ENCODE peak calls at places on chromosomes 2 and 18, in ten cellular contexts. U is breast epithelium, X is type B pancreatic cell, V is brain microvascular endothelial cell, I is MM.1S, P is fibroblast of mammary gland, N is HCT116, C is cardiac muscle cell, Q is tibial nerve, K is fibroblast of pulmonary artery. Y is an unnamed sample.

GRCh38 chr2:20050104-20050711 is 1.2 kb downstream of the LAPTM4A start:
- DNase-seq in K (peak; percentile 64), V (no peak), C (peak; percentile 62), I (peak; percentile 37), P (peak; percentile 92), N (no peak), Q (no peak), U (no peak), X (no peak), Y (peak; percentile 51)

GRCh38 chr2:167509585-167509984 is 621.3 kb downstream of the XIRP2 start:
- DNase-seq in U (no peak), C (peak; percentile 54), V (peak; percentile 79), Q (no peak), N (no peak), K (peak; percentile 91), P (peak; percentile 93), X (no peak), I (no peak), Y (no peak)

GRCh38 chr2:134306521-134306920 is 52.6 kb downstream of the MGAT5 start:
- DNase-seq in U (no peak), V (no peak), P (no peak), Q (no peak), K (no peak), I (no peak), X (no peak), N (no peak), C (no peak), Y (no peak)

GRCh38 chr2:62303818-62304217 is 107.9 kb downstream of the B3GNT2 start:
- DNase-seq in N (no peak), X (no peak), I (no peak), P (no peak), K (no peak), V (no peak), U (no peak), C (no peak), Q (no peak), Y (no peak)

GRCh38 chr2:86274265-86274917 is 63.0 kb downstream of the REEP1 start:
- DNase-seq in C (peak; percentile 17), U (no peak), Q (no peak), K (peak; percentile 13), V (peak; percentile 64), I (no peak), P (peak; percentile 80), N (peak; percentile 31), X (peak; percentile 10), Y (peak; percentile 73)

GRCh38 chr2:201633862-201634261 is 9.4 kb downstream of the TMEM237 start:
- DNase-seq in K (no peak), U (no peak), P (no peak), X (no peak), C (no peak), Q (no peak), N (no peak), I (no peak), V (no peak), Y (no peak)

GRCh38 chr2:217539126-217539525 is 463.7 kb downstream of the TNS1 start:
- DNase-seq in X (no peak), C (no peak), Q (no peak), U (no peak), P (no peak), V (no peak), N (no peak), I (no peak), K (no peak), Y (no peak)

GRCh38 chr2:210961249-210961648 is 404.9 kb downstream of the CPS1 start:
- DNase-seq in P (no peak), I (no peak), K (peak; percentile 5), C (no peak), X (no peak), V (peak; percentile 5), Q (no peak), U (no peak), N (no peak), Y (no peak)

GRCh38 chr2:106192752-106193490 is 1.2 kb downstream of the UXS1 start:
- DNase-seq in U (no peak), K (peak; percentile 95), C (peak; percentile 92), V (peak; percentile 77), X (no peak), I (peak; percentile 54), Q (no peak), N (peak; percentile 18), P (peak; percentile 83), Y (peak; percentile 59)

GRCh38 chr2:242085941-242086621 is 216.6 kb downstream of the RTP5 start:
- DNase-seq in U (no peak), Q (no peak), C (peak; percentile 62), X (no peak), V (no peak), N (no peak), P (peak; percentile 35), I (peak; percentile 64), K (peak; percentile 9), Y (no peak)

GRCh38 chr18:398866-399637 is 101.4 kb downstream of the COLEC12 start:
- DNase-seq in Q (no peak), C (no peak), P (no peak), X (no peak), V (no peak), I (no peak), N (no peak), K (no peak), U (no peak), Y (no peak)

GRCh38 chr2:240557101-240557751 is 562 bp downstream of the ANKMY1 start:
- DNase-seq in K (no peak), V (no peak), U (no peak), C (no peak), I (no peak), Q (no peak), P (no peak), X (peak; percentile 68), N (no peak), Y (no peak)

GRCh38 chr2:240555541-240556250 is 2.1 kb downstream of the ANKMY1 start:
- DNase-seq in I (no peak), P (no peak), K (no peak), Q (no peak), C (no peak), V (no peak), N (no peak), U (no peak), X (peak; percentile 50), Y (no peak)

GRCh38 chr2:240554767-240555493 is 2.9 kb downstream of the ANKMY1 start:
- DNase-seq in V (no peak), N (no peak), U (no peak), K (no peak), Q (no peak), X (peak; percentile 44), C (no peak), P (no peak), I (no peak), Y (no peak)

GRCh38 chr2:240557808-240558207 is at the start of gene ANKMY1:
- DNase-seq in Q (no peak), C (peak; percentile 82), N (no peak), K (peak; percentile 75), V (peak; percentile 47), P (peak; percentile 69), I (no peak), U (no peak), X (peak; percentile 82), Y (peak; percentile 49)

DNA sequence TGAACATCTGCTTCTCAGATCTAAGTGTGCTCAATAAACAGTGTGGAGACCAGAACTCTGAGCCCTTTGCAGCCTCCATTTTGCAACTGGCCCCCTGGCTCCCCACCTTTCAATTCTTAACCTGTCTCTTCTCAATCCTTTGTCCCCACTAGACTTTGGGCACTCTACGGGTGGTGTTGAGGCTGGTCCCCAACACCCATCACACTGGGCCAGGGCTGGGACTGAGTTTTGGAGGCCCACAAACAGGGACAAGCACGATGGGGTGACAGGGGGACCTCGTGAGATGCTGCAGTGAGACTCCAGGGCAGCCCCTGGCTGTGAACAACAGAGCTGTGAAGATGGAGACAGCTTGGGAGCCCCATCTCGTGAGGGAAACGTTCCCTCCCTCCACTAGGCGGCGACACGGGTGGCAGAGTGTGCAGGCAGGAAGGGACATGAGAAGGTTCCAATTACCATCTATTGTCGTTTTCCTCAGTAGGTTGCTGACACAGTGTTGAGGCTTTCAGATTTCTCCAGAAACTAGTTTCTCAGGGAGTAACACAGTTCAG is 1.2 kb downstream of the ANKMY1 start:
- DNase-seq in I (no peak), P (peak; percentile 65), K (peak; percentile 50), V (peak; percentile 49), N (no peak), C (peak; percentile 58), Q (no peak), X (peak; percentile 69), U (no peak), Y (peak; percentile 31)
- TF ChIP-seq CTCF in I (peak; percentile 32), P (peak; percentile 67), K (peak; percentile 59), V (peak; percentile 82), N (no peak), C (peak; percentile 68), Q (peak; percentile 14), X (peak; percentile 63), U (no peak), Y (peak; percentile 74)

GRCh38 chr2:120222186-120223033 is 790 bp downstream of the TMEM185B start:
- DNase-seq in X (no peak), I (no peak), P (no peak), Q (no peak), K (no peak), U (no peak), C (no peak), N (no peak), V (no peak), Y (no peak)

GRCh38 chr2:120224735-120225548 is 1.7 kb upstream of the TMEM185B start:
- DNase-seq in C (no peak), Q (no peak), P (no peak), V (no peak), I (no peak), K (no peak), U (no peak), X (no peak), N (no peak), Y (no peak)

GRCh38 chr2:120221616-120222015 is 1.6 kb downstream of the TMEM185B start:
- DNase-seq in Q (no peak), V (no peak), I (no peak), X (no peak), K (no peak), N (no peak), C (no peak), U (no peak), P (no peak), Y (no peak)

GRCh38 chr2:120224256-120224655 is 1.1 kb upstream of the TMEM185B start:
- DNase-seq in U (no peak), C (no peak), V (no peak), Q (no peak), I (no peak), X (no peak), P (no peak), N (no peak), K (no peak), Y (no peak)

GRCh38 chr2:120223034-120223912 is at the start of gene TMEM185B:
- DNase-seq in P (peak; percentile 76), C (peak; percentile 88), U (peak; percentile 87), I (peak; percentile 74), V (peak; percentile 72), Q (peak; percentile 81), N (peak; percentile 62), X (peak; percentile 92), K (peak; percentile 83), Y (peak; percentile 73)
- TF ChIP-seq CTCF in P (peak; percentile 23), C (peak; percentile 34), U (peak; percentile 8), I (no peak), V (peak; percentile 63), Q (no peak), N (no peak), X (peak; percentile 65), K (peak; percentile 36), Y (peak; percentile 52)

GRCh38 chr2:7725132-7725849 is 808.1 kb downstream of the RNF144A start:
- DNase-seq in V (no peak), Q (no peak), U (no peak), P (peak; percentile 40), I (no peak), C (peak; percentile 22), X (no peak), N (no peak), K (peak; percentile 16), Y (no peak)
- TF ChIP-seq CTCF in V (no peak), Q (no peak), U (no peak), P (peak; percentile 11), I (no peak), C (no peak), X (no peak), N (no peak), K (no peak), Y (peak; percentile 26)

GRCh38 chr2:236623816-236624215 is 54.2 kb downstream of the ACKR3 start:
- DNase-seq in C (no peak), X (no peak), I (no peak), U (no peak), N (no peak), K (no peak), Q (no peak), V (no peak), P (no peak), Y (no peak)
- TF ChIP-seq CTCF in C (no peak), X (peak; percentile 55), I (no peak), U (no peak), N (no peak), K (no peak), Q (no peak), V (peak; percentile 20), P (no peak), Y (peak; percentile 25)

Y was measured in HFFc6.